ENCODE peak calls at places on chromosome 5, in six cellular contexts. One of them, this sample, is unnamed.

GRCh38 chr5:179530069-179530998 is 20.0 kb upstream of the RUFY1 start:
- DNase-seq in aorta: peak; percentile 84
- DNase-seq in LoVo: no peak
- DNase-seq in head of caudate nucleus: peak; percentile 68
- DNase-seq in ELR: no peak
- DNase-seq in pons: no peak
- DNase-seq in this sample: no peak

GRCh38 chr5:33272288-33272687 is 168.5 kb upstream of the TARS1 start:
- DNase-seq in LoVo: peak; percentile 25
- DNase-seq in ELR: peak; percentile 98
- DNase-seq in pons: no peak
- DNase-seq in aorta: no peak
- DNase-seq in head of caudate nucleus: no peak
- DNase-seq in this sample: no peak

GRCh38 chr5:170861855-170862766 is at the start of gene RANBP17:
- DNase-seq in ELR: peak; percentile 87
- DNase-seq in aorta: peak; percentile 84
- DNase-seq in LoVo: peak; percentile 64
- DNase-seq in pons: peak; percentile 14
- DNase-seq in head of caudate nucleus: no peak
- DNase-seq in this sample: peak; percentile 35

GRCh38 chr5:149924481-149924880 is 20.1 kb downstream of the PDE6A start:
- DNase-seq in pons: no peak
- DNase-seq in aorta: no peak
- DNase-seq in head of caudate nucleus: no peak
- DNase-seq in ELR: peak; percentile 65
- DNase-seq in LoVo: no peak
- DNase-seq in this sample: no peak

GRCh38 chr5:81601912-81602311 is 149.0 kb downstream of the SSBP2 start:
- DNase-seq in aorta: no peak
- DNase-seq in pons: no peak
- DNase-seq in ELR: peak; percentile 54
- DNase-seq in LoVo: no peak
- DNase-seq in head of caudate nucleus: no peak
- DNase-seq in this sample: no peak

GRCh38 chr5:13831236-13831810 is 113.2 kb downstream of the DNAH5 start:
- DNase-seq in pons: no peak
- DNase-seq in aorta: no peak
- DNase-seq in ELR: peak; percentile 49
- DNase-seq in head of caudate nucleus: peak; percentile 43
- DNase-seq in LoVo: no peak
- DNase-seq in this sample: no peak

GRCh38 chr5:112697301-112697700 is 40.4 kb upstream of the APC start:
- DNase-seq in aorta: no peak
- DNase-seq in pons: no peak
- DNase-seq in ELR: no peak
- DNase-seq in LoVo: no peak
- DNase-seq in head of caudate nucleus: no peak
- DNase-seq in this sample: no peak

GRCh38 chr5:160520609-160521391 is 99.1 kb downstream of the PTTG1 start:
- DNase-seq in aorta: no peak
- DNase-seq in pons: no peak
- DNase-seq in LoVo: no peak
- DNase-seq in head of caudate nucleus: no peak
- DNase-seq in ELR: no peak
- DNase-seq in this sample: no peak

GRCh38 chr5:13985736-13986418 is 41.4 kb upstream of the DNAH5 start:
- DNase-seq in head of caudate nucleus: no peak
- DNase-seq in ELR: peak; percentile 98
- DNase-seq in aorta: no peak
- DNase-seq in pons: no peak
- DNase-seq in LoVo: peak; percentile 75
- DNase-seq in this sample: no peak

GRCh38 chr5:125679522-125679921 is 743.7 kb upstream of the GRAMD2B start:
- DNase-seq in head of caudate nucleus: no peak
- DNase-seq in pons: no peak
- DNase-seq in LoVo: no peak
- DNase-seq in ELR: no peak
- DNase-seq in aorta: no peak
- DNase-seq in this sample: no peak

GRCh38 chr5:148457183-148457620 is 73.4 kb downstream of the FBXO38 start:
- DNase-seq in aorta: no peak
- DNase-seq in ELR: peak; percentile 24
- DNase-seq in head of caudate nucleus: no peak
- DNase-seq in LoVo: no peak
- DNase-seq in pons: no peak
- DNase-seq in this sample: no peak

GRCh38 chr5:126354012-126354856 is 69.0 kb upstream of the GRAMD2B start:
- DNase-seq in ELR: peak; percentile 99
- DNase-seq in head of caudate nucleus: no peak
- DNase-seq in LoVo: peak; percentile 75
- DNase-seq in aorta: no peak
- DNase-seq in pons: peak; percentile 93
- DNase-seq in this sample: peak; percentile 69

GRCh38 chr5:169299651-169300467 is 1.1 kb downstream of the SLIT3 start:
- DNase-seq in pons: no peak
- DNase-seq in ELR: no peak
- DNase-seq in LoVo: no peak
- DNase-seq in aorta: no peak
- DNase-seq in head of caudate nucleus: no peak
- DNase-seq in this sample: peak; percentile 59

GRCh38 chr5:55742778-55743177 is 4.9 kb downstream of the DDX4 start:
- DNase-seq in pons: no peak
- DNase-seq in ELR: no peak
- DNase-seq in aorta: no peak
- DNase-seq in LoVo: no peak
- DNase-seq in head of caudate nucleus: no peak
- DNase-seq in this sample: no peak

GRCh38 chr5:142295084-142295758 is 29.6 kb downstream of the SPRY4 start:
- DNase-seq in pons: no peak
- DNase-seq in ELR: no peak
- DNase-seq in LoVo: no peak
- DNase-seq in aorta: no peak
- DNase-seq in head of caudate nucleus: no peak
- DNase-seq in this sample: no peak

GRCh38 chr5:161420526-161420925 is 126.0 kb downstream of the GABRB2 start:
- DNase-seq in aorta: no peak
- DNase-seq in pons: no peak
- DNase-seq in LoVo: no peak
- DNase-seq in ELR: no peak
- DNase-seq in head of caudate nucleus: no peak
- DNase-seq in this sample: peak; percentile 91

GRCh38 chr5:172828911-172829431 is 5.1 kb upstream of the ERGIC1 start:
- DNase-seq in pons: no peak
- DNase-seq in head of caudate nucleus: no peak
- DNase-seq in aorta: peak; percentile 52
- DNase-seq in ELR: no peak
- DNase-seq in LoVo: no peak
- DNase-seq in this sample: no peak

GRCh38 chr5:143063175-143063970 is 293.2 kb downstream of the ARHGAP26 start:
- DNase-seq in head of caudate nucleus: no peak
- DNase-seq in ELR: no peak
- DNase-seq in pons: peak; percentile 72
- DNase-seq in aorta: peak; percentile 74
- DNase-seq in LoVo: no peak
- DNase-seq in this sample: peak; percentile 29

GRCh38 chr5:82044015-82044414 is 72.2 kb downstream of the ATG10 start:
- DNase-seq in pons: peak; percentile 35
- DNase-seq in aorta: no peak
- DNase-seq in head of caudate nucleus: no peak
- DNase-seq in ELR: no peak
- DNase-seq in LoVo: no peak
- DNase-seq in this sample: no peak

GRCh38 chr5:136043968-136044610 is 15.3 kb downstream of the TGFBI start:
- DNase-seq in head of caudate nucleus: no peak
- DNase-seq in LoVo: no peak
- DNase-seq in pons: no peak
- DNase-seq in ELR: no peak
- DNase-seq in aorta: peak; percentile 59
- DNase-seq in this sample: no peak

GRCh38 chr5:159166416-159166815 is 42.9 kb downstream of the RNF145 start:
- DNase-seq in aorta: no peak
- DNase-seq in LoVo: no peak
- DNase-seq in head of caudate nucleus: no peak
- DNase-seq in ELR: no peak
- DNase-seq in pons: no peak
- DNase-seq in this sample: no peak

GRCh38 chr5:149419532-149420485 is 40.7 kb upstream of the IL17B start:
- DNase-seq in ELR: no peak
- DNase-seq in LoVo: no peak
- DNase-seq in head of caudate nucleus: no peak
- DNase-seq in pons: no peak
- DNase-seq in aorta: no peak
- DNase-seq in this sample: no peak

GRCh38 chr5:138536665-138537315 is 6.2 kb downstream of the ETF1 start:
- DNase-seq in aorta: no peak
- DNase-seq in head of caudate nucleus: no peak
- DNase-seq in LoVo: no peak
- DNase-seq in pons: peak; percentile 53
- DNase-seq in ELR: peak; percentile 46
- DNase-seq in this sample: no peak

This sample was measured in G401.